ENCODE peak calls at places on chromosomes 3 and 15, in six cellular contexts. B is heart right ventricle, C is cardiac fibroblast, T is tibial nerve, K is fibroblast of villous mesenchyme, V is lower lobe of right lung. I is an unnamed sample.

GRCh38 chr15:55827965-55828364 is 85.0 kb upstream of the PRTG start:
- DNase-seq in K (no peak), C (no peak), B (no peak), V (no peak), T (no peak), I (no peak)

GRCh38 chr15:39084683-39085530 is 496.0 kb upstream of the THBS1 start:
- DNase-seq in V (peak), C (peak), T (no peak), B (peak), K (peak), I (peak)

GRCh38 chr3:70982700-70983140 is 600.8 kb downstream of the FOXP1 start:
- DNase-seq in K (peak), B (peak), V (no peak), T (peak), C (peak), I (peak)

GRCh38 chr3:48240000-48240710 is 749 bp upstream of the ZNF589 start:
- DNase-seq in T (no peak), C (no peak), B (no peak), K (no peak), V (no peak), I (no peak)

GRCh38 chr3:146308682-146309081 is 57.8 kb upstream of the PLSCR4 start:
- DNase-seq in V (no peak), C (peak), K (peak), T (no peak), B (peak), I (peak)

GRCh38 chr3:43180027-43180426 is 74.1 kb upstream of the POMGNT2 start:
- DNase-seq in C (peak), B (peak), K (peak), V (no peak), T (no peak), I (peak)

GRCh38 chr3:194485876-194486539 is 794 bp downstream of the ATP13A3 start:
- DNase-seq in T (no peak), V (peak), C (peak), B (peak), K (peak), I (no peak)

GRCh38 chr3:12170207-12170606 is 11.5 kb upstream of the TIMP4 start:
- DNase-seq in V (no peak), T (no peak), C (peak), K (peak), B (no peak), I (peak)

GRCh38 chr15:63514533-63514943 is 10.1 kb downstream of the USP3 start:
- DNase-seq in C (peak), B (no peak), V (no peak), K (peak), T (no peak), I (peak)

GRCh38 chr3:71195492-71195891 is 388.0 kb downstream of the FOXP1 start:
- DNase-seq in V (no peak), C (no peak), K (peak), B (no peak), T (no peak), I (peak)

GRCh38 chr3:105823149-105823866 is 45.5 kb downstream of the CBLB start:
- DNase-seq in T (no peak), C (peak), K (peak), V (no peak), B (no peak), I (peak)

GRCh38 chr3:142104763-142105162 is 44.6 kb downstream of the TFDP2 start:
- DNase-seq in K (no peak), T (no peak), V (no peak), B (no peak), C (no peak), I (no peak)

GRCh38 chr3:59885907-59886400 is 836.1 kb upstream of the CFAP20DC start:
- DNase-seq in T (no peak), V (no peak), C (no peak), B (no peak), K (no peak), I (no peak)

GRCh38 chr3:62095080-62095479 is 278.3 kb downstream of the FEZF2 start:
- DNase-seq in C (no peak), K (no peak), T (no peak), V (no peak), B (no peak), I (no peak)

DNA sequence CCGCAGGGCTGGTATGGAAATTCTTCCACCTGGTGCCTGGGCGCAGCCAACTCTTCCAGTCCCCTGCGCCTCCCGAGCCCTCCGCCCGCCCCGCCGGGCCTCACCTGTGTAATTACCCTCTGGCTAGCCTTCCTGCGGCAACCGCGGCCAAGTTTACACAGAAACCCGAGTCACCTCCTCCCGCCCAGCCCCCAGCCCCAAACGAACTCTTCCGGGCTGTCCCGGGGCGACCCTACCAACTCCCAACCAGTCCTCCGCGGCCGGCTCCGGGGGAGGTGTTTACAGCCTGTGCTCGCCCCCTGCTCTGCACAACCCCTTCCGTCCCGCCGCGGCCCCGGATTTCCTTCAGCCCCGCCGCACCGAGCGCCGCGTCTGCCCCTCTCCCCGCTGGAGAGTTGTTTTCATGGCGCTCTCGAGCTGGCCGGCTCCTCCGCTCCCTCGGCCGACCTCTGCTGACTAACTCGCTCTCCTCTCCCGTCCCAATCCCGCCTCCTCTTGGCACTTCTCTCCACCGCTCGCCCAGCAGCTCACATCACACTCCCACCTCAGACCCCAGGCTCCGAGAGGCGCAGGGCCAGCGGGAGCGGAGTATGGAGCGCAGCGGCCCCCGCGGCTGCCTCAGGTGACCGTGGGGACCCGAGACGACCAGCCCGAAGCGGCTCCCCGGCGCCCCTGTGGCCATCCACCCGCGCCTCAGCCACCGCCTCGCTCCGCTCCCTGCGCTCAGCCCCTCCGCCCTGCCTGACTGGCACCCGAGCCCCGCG is 538 bp downstream of the ATOSA start:
- DNase-seq in T (peak), B (peak), V (peak), C (peak), K (peak), I (peak)
- TF ChIP-seq CTCF in T (no peak), B (no peak), V (peak), C (peak), K (peak), I (no peak)

GRCh38 chr15:24877174-24877573 is 77.6 kb upstream of the SNRPN start:
- DNase-seq in K (no peak), B (no peak), V (no peak), T (no peak), C (no peak), I (no peak)

GRCh38 chr15:24880663-24881062 is 74.1 kb upstream of the SNRPN start:
- DNase-seq in B (no peak), C (no peak), K (no peak), T (no peak), V (no peak), I (no peak)

GRCh38 chr15:24879492-24879891 is 75.3 kb upstream of the SNRPN start:
- DNase-seq in V (no peak), C (no peak), B (no peak), T (no peak), K (no peak), I (no peak)

DNA sequence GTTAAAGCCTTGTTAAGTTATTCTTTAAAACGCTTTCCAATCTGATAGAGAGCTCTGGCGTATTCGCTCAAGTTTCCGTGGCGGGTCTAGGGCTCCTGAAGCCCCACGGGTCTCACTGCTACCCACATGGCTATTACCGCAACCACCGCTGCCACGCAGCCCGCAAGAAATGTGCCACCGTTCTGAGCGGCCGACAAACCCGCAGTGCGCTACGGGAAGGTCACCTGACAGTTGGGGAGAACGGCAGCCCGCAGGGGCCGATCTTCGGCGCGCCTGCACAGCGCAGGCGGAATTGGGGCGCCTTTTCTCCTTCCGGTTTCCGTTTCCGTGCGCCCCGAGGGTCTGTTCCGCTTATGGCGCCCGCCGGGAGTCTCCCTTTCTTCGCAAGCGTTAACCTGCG is 76.6 kb upstream of the SNRPN start:
- DNase-seq in T (no peak), V (peak), B (peak), K (no peak), C (peak), I (peak)
- H3K4me3 ChIP-seq in T (no peak), V (peak), B (peak), K (peak), C (peak), I (peak)

GRCh38 chr15:60337069-60337468 is 60.7 kb downstream of the ANXA2 start:
- DNase-seq in T (no peak), V (no peak), C (no peak), K (no peak), B (no peak), I (no peak)

GRCh38 chr15:60339236-60339635 is 58.5 kb downstream of the ANXA2 start:
- DNase-seq in K (no peak), V (no peak), C (no peak), T (no peak), B (no peak), I (no peak)

GRCh38 chr15:60343221-60343970 is 54.4 kb downstream of the ANXA2 start:
- DNase-seq in B (no peak), C (no peak), K (no peak), T (no peak), V (no peak), I (no peak)

GRCh38 chr15:60338810-60339209 is 59.0 kb downstream of the ANXA2 start:
- DNase-seq in K (no peak), C (no peak), B (no peak), T (no peak), V (no peak), I (no peak)

GRCh38 chr15:60340207-60340921 is 57.4 kb downstream of the ANXA2 start:
- DNase-seq in V (no peak), C (no peak), K (no peak), B (no peak), T (no peak), I (no peak)
- TF ChIP-seq CTCF in V (no peak), C (peak), K (no peak), B (no peak), T (no peak), I (no peak)

DNA sequence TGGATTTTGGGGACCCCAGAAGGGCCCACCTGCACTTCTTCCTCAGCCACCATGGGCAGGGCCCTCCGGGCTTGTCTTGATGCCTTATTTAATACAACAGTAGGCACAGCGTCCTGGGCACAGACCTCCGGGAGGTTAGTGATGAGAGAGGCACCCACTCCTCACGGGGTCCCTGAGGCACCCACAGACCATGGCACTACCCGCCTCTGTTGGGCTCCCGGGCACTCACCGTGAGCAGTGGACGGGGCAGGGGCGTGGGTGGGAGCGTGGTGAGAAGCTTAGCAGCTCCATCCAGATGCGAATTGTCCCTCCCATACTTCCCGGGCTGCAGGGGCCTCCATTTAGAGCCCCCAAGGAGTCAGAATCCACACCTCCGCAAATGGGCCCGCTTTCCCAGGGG is 317 bp upstream of the MESP2 start:
- DNase-seq in T (no peak), K (no peak), B (no peak), V (no peak), C (no peak), I (no peak)
- H3K4me3 ChIP-seq in T (peak), K (peak), B (peak), V (peak), C (peak), I (peak)